ENCODE peak calls at places on chromosomes 5 and 9, in four cellular contexts. X is body of pancreas; J is stimulated activated effector memory CD8-positive, alpha-beta T cell treated with anti-CD3 and anti-CD28 coated beads, Interleukin-12 subunit alpha, Interleukin-12 subunit beta, amount 100 ng/mL, for 72 hours; G is stomach. T is an unnamed sample.

GRCh38 chr5:127585661-127586060 is 63.2 kb upstream of the CTXN3 start:
- DNase-seq in G (no peak), J (no peak), X (no peak), T (no peak)

GRCh38 chr5:148809781-148810524 is 16.5 kb upstream of the ADRB2 start:
- DNase-seq in X (no peak), J (no peak), G (no peak), T (no peak)

GRCh38 chr9:86128235-86128822 is 29.0 kb upstream of the GOLM1 start:
- DNase-seq in G (no peak), J (no peak), X (no peak), T (no peak)

GRCh38 chr5:54643679-54644078 is 126.1 kb downstream of the SNX18 start:
- DNase-seq in J (no peak), X (no peak), G (no peak), T (no peak)

GRCh38 chr5:59340637-59341036 is 552.9 kb downstream of the PDE4D start:
- DNase-seq in J (no peak), G (no peak), X (no peak), T (no peak)

GRCh38 chr5:166509085-166509484 is 1782.4 kb upstream of the WWC1 start:
- DNase-seq in X (no peak), G (no peak), J (no peak), T (no peak)

GRCh38 chr9:127598839-127599549 is 13.1 kb upstream of the STXBP1 start:
- DNase-seq in X (no peak), J (no peak), G (no peak), T (no peak)

GRCh38 chr5:76074487-76074886 is 8.7 kb upstream of the SV2C start:
- DNase-seq in J (no peak), X (no peak), G (peak), T (no peak)

GRCh38 chr5:65100846-65101678 is 332.3 kb downstream of the CWC27 start:
- DNase-seq in J (no peak), X (peak), G (peak), T (no peak)

GRCh38 chr9:114467226-114467750 is 38.0 kb downstream of the WHRN start:
- DNase-seq in G (no peak), X (no peak), J (no peak), T (no peak)

GRCh38 chr9:90891656-90892055 is 90.0 kb downstream of the SYK start:
- DNase-seq in G (no peak), J (no peak), X (no peak), T (no peak)

GRCh38 chr5:140588311-140589070 is 23.9 kb downstream of the SLC35A4 start:
- DNase-seq in X (no peak), J (no peak), G (no peak), T (no peak)

GRCh38 chr5:20286512-20286911 is 298.5 kb upstream of the CDH18 start:
- DNase-seq in J (no peak), G (no peak), X (no peak), T (no peak)

GRCh38 chr5:170632985-170633234 is 129.1 kb downstream of the KCNIP1 start:
- DNase-seq in X (peak), J (peak), G (peak), T (peak)

GRCh38 chr9:81680506-81680905 is 8.8 kb downstream of the TLE1 start:
- DNase-seq in G (no peak), J (no peak), X (no peak), T (no peak)

GRCh38 chr9:124754289-124754688 is 16.8 kb downstream of the NR6A1 start:
- DNase-seq in X (no peak), J (no peak), G (no peak), T (no peak)

GRCh38 chr5:81825237-81825636 is 74.3 kb upstream of the SSBP2 start:
- DNase-seq in X (peak), G (peak), J (no peak), T (no peak)

GRCh38 chr5:6373081-6373846 is 5.1 kb downstream of the MED10 start:
- DNase-seq in G (no peak), J (no peak), X (no peak), T (no peak)

GRCh38 chr5:82360043-82360442 is 81.9 kb upstream of the RPS23 start:
- DNase-seq in X (no peak), G (no peak), J (no peak), T (no peak)